ENCODE peak calls at places on chromosome X, in ten cellular contexts. M is GM04504; K is breast epithelium; W is CD8-positive, alpha-beta memory T cell; E is SK-N-DZ; L is B cell; B is non-pigmented ciliary epithelial cell; H is hippocampal formation; C is mesothelial cell of epicardium; Q is heart right ventricle. F is an unnamed sample.

GRCh38 chrX:152206426-152206825 is 68.0 kb upstream of the MAGEA10 start:
- DNase-seq in E (no peak), M (no peak), K (no peak), C (no peak), W (no peak), L (no peak), B (no peak), Q (no peak), H (no peak), F (no peak)

GRCh38 chrX:107672955-107673378 is 44.7 kb downstream of the PRPS1 start:
- DNase-seq in M (peak; percentile 35), C (no peak), K (peak; percentile 65), H (no peak), W (peak; percentile 91), E (peak; percentile 44), B (no peak), Q (peak; percentile 72), L (peak; percentile 87), F (no peak)

GRCh38 chrX:39052751-39053150 is 251.5 kb downstream of the MID1IP1 start:
- DNase-seq in M (no peak), Q (no peak), C (no peak), H (no peak), K (no peak), E (no peak), W (no peak), L (no peak), B (no peak), F (no peak)

GRCh38 chrX:150990910-150991309 is 7.8 kb downstream of the HMGB3 start:
- DNase-seq in W (no peak), L (no peak), M (no peak), E (no peak), K (no peak), Q (no peak), C (no peak), B (no peak), H (no peak), F (no peak)

GRCh38 chrX:20595928-20596550 is 329.3 kb upstream of the RPS6KA3 start:
- DNase-seq in Q (no peak), C (no peak), K (no peak), M (peak; percentile 11), L (no peak), E (no peak), W (no peak), B (no peak), H (no peak), F (no peak)

GRCh38 chrX:78199851-78200250 is 60.4 kb upstream of the TAF9B start:
- DNase-seq in W (no peak), C (no peak), B (no peak), E (peak; percentile 12), M (no peak), L (no peak), H (no peak), Q (no peak), K (no peak), F (no peak)

GRCh38 chrX:28901637-28902036 is 314.4 kb downstream of the IL1RAPL1 start:
- DNase-seq in Q (no peak), W (no peak), E (no peak), K (no peak), B (no peak), H (no peak), L (no peak), C (no peak), M (no peak), F (no peak)

GRCh38 chrX:130741584-130741983 is 161.4 kb downstream of the ENOX2 start:
- DNase-seq in C (no peak), H (no peak), Q (no peak), M (no peak), W (no peak), L (no peak), K (no peak), B (no peak), E (no peak), F (no peak)

GRCh38 chrX:74179071-74179470 is 124.9 kb upstream of the ZCCHC13 start:
- DNase-seq in K (no peak), M (peak; percentile 12), E (no peak), Q (no peak), H (no peak), C (no peak), L (no peak), W (no peak), B (peak; percentile 15), F (peak; percentile 19)

GRCh38 chrX:38183577-38183976 is 37.1 kb downstream of the SRPX start:
- DNase-seq in H (no peak), C (no peak), K (no peak), W (no peak), Q (no peak), E (no peak), M (no peak), L (no peak), B (no peak), F (no peak)

GRCh38 chrX:106702636-106703035 is 23.9 kb upstream of the RNF128 start:
- DNase-seq in L (no peak), K (no peak), W (no peak), B (no peak), H (no peak), C (no peak), M (no peak), Q (no peak), E (no peak), F (no peak)

GRCh38 chrX:97310373-97310772 is 426.7 kb downstream of the RPA4 start:
- DNase-seq in Q (no peak), L (no peak), K (no peak), H (no peak), W (no peak), C (no peak), E (no peak), B (no peak), M (no peak), F (no peak)

GRCh38 chrX:149006235-149006634 is 498.9 kb downstream of the IDS start:
- DNase-seq in Q (no peak), B (no peak), E (no peak), H (no peak), L (no peak), K (no peak), M (no peak), C (no peak), W (no peak), F (no peak)

GRCh38 chrX:100895365-100896075 is 21.4 kb upstream of the NOX1 start:
- DNase-seq in B (no peak), C (no peak), K (no peak), H (no peak), W (no peak), E (peak; percentile 48), L (peak; percentile 43), Q (no peak), M (peak; percentile 5), F (no peak)

GRCh38 chrX:40104649-40105015 is 6.9 kb upstream of the BCOR start:
- DNase-seq in L (no peak), E (no peak), K (no peak), C (no peak), M (no peak), H (no peak), B (no peak), Q (peak; percentile 50), W (no peak), F (no peak)

GRCh38 chrX:42096262-42096939 is 173.0 kb upstream of the CASK start:
- DNase-seq in H (no peak), L (no peak), Q (peak; percentile 2), C (no peak), W (no peak), M (peak; percentile 57), B (peak; percentile 89), E (no peak), K (no peak), F (peak; percentile 37)

GRCh38 chrX:16123222-16123786 is at the start of gene GRPR:
- DNase-seq in M (peak; percentile 78), K (peak; percentile 67), C (peak; percentile 79), Q (peak; percentile 52), W (peak; percentile 16), B (peak; percentile 55), H (peak; percentile 39), L (peak; percentile 69), E (peak; percentile 85), F (peak; percentile 58)

GRCh38 chrX:140360284-140360683 is 144.6 kb downstream of the SOX3 start:
- DNase-seq in L (no peak), E (no peak), M (no peak), Q (no peak), B (no peak), C (no peak), W (no peak), H (no peak), K (no peak), F (no peak)

GRCh38 chrX:122094611-122095010 is 1047.2 kb downstream of the GLUD2 start:
- DNase-seq in W (no peak), M (no peak), K (no peak), L (no peak), Q (no peak), B (peak; percentile 18), E (no peak), C (no peak), H (no peak), F (no peak)

GRCh38 chrX:17535229-17535628 is 160.2 kb downstream of the NHS start:
- DNase-seq in L (no peak), H (no peak), M (no peak), Q (no peak), E (no peak), K (no peak), W (no peak), C (no peak), B (no peak), F (no peak)

GRCh38 chrX:127782904-127783303 is 269.3 kb downstream of the ACTRT1 start:
- DNase-seq in E (no peak), L (no peak), K (no peak), B (no peak), H (no peak), W (no peak), C (no peak), M (no peak), Q (no peak), F (no peak)

GRCh38 chrX:107619836-107620235 is 8.5 kb upstream of the PRPS1 start:
- DNase-seq in E (no peak), B (no peak), H (no peak), L (no peak), M (no peak), C (no peak), K (no peak), W (no peak), Q (no peak), F (no peak)

F was measured in AG04449.